ENCODE peak calls at places on chromosome 4, in four cellular contexts. One of them, this sample, is unnamed.

GRCh38 chr4:134337584-134337983 is 136.0 kb upstream of the PABPC4L start:
- DNase-seq in tibial nerve: no peak
- DNase-seq in mesothelial cell of epicardium: no peak
- DNase-seq in right lobe of liver: no peak
- DNase-seq in this sample: no peak

GRCh38 chr4:98658287-98659105 is at the start of gene TSPAN5:
- DNase-seq in mesothelial cell of epicardium: peak
- DNase-seq in right lobe of liver: peak
- DNase-seq in tibial nerve: peak
- DNase-seq in this sample: peak

GRCh38 chr4:121791481-121791880 is 9.6 kb upstream of the EXOSC9 start:
- DNase-seq in mesothelial cell of epicardium: no peak
- DNase-seq in right lobe of liver: no peak
- DNase-seq in tibial nerve: no peak
- DNase-seq in this sample: no peak

GRCh38 chr4:57163530-57164459 is 53.6 kb upstream of the IGFBP7 start:
- DNase-seq in tibial nerve: peak
- DNase-seq in mesothelial cell of epicardium: peak
- DNase-seq in right lobe of liver: peak
- DNase-seq in this sample: peak

GRCh38 chr4:1345905-1346780 is 865 bp upstream of the UVSSA start:
- DNase-seq in mesothelial cell of epicardium: peak
- DNase-seq in tibial nerve: no peak
- DNase-seq in right lobe of liver: peak
- DNase-seq in this sample: no peak

GRCh38 chr4:6217716-6218381 is 17.5 kb upstream of the JAKMIP1 start:
- DNase-seq in mesothelial cell of epicardium: no peak
- DNase-seq in right lobe of liver: no peak
- DNase-seq in tibial nerve: no peak
- DNase-seq in this sample: no peak

GRCh38 chr4:55075376-55075775 is 50.0 kb downstream of the KDR start:
- DNase-seq in tibial nerve: no peak
- DNase-seq in right lobe of liver: no peak
- DNase-seq in mesothelial cell of epicardium: no peak
- DNase-seq in this sample: no peak

GRCh38 chr4:164888096-164888495 is 11.1 kb downstream of the APELA start:
- DNase-seq in tibial nerve: no peak
- DNase-seq in mesothelial cell of epicardium: no peak
- DNase-seq in right lobe of liver: no peak
- DNase-seq in this sample: no peak

GRCh38 chr4:114318309-114318708 is 280.3 kb upstream of the UGT8 start:
- DNase-seq in mesothelial cell of epicardium: no peak
- DNase-seq in tibial nerve: no peak
- DNase-seq in right lobe of liver: no peak
- DNase-seq in this sample: no peak

GRCh38 chr4:173488656-173489055 is 41.4 kb downstream of the HAND2 start:
- DNase-seq in mesothelial cell of epicardium: no peak
- DNase-seq in tibial nerve: no peak
- DNase-seq in right lobe of liver: no peak
- DNase-seq in this sample: no peak

GRCh38 chr4:30714408-30715031 is 5.6 kb upstream of the PCDH7 start:
- DNase-seq in mesothelial cell of epicardium: no peak
- DNase-seq in tibial nerve: no peak
- DNase-seq in right lobe of liver: no peak
- DNase-seq in this sample: no peak

GRCh38 chr4:118989098-118990080 is 100.7 kb downstream of the SYNPO2 start:
- DNase-seq in tibial nerve: no peak
- DNase-seq in mesothelial cell of epicardium: no peak
- DNase-seq in right lobe of liver: no peak
- DNase-seq in this sample: no peak

GRCh38 chr4:61575796-61576195 is 375.7 kb downstream of the ADGRL3 start:
- DNase-seq in tibial nerve: no peak
- DNase-seq in right lobe of liver: no peak
- DNase-seq in mesothelial cell of epicardium: no peak
- DNase-seq in this sample: no peak

GRCh38 chr4:160887668-160888067 is 1276.1 kb downstream of the FSTL5 start:
- DNase-seq in right lobe of liver: no peak
- DNase-seq in mesothelial cell of epicardium: no peak
- DNase-seq in tibial nerve: no peak
- DNase-seq in this sample: no peak

GRCh38 chr4:74365761-74366160 is 816 bp downstream of the EREG start:
- DNase-seq in tibial nerve: no peak
- DNase-seq in right lobe of liver: no peak
- DNase-seq in mesothelial cell of epicardium: peak
- DNase-seq in this sample: no peak

GRCh38 chr4:97576955-97577354 is 566.3 kb downstream of the STPG2 start:
- DNase-seq in right lobe of liver: no peak
- DNase-seq in mesothelial cell of epicardium: no peak
- DNase-seq in tibial nerve: no peak
- DNase-seq in this sample: no peak

GRCh38 chr4:126372634-126373033 is 1057.9 kb downstream of the FAT4 start:
- DNase-seq in tibial nerve: no peak
- DNase-seq in mesothelial cell of epicardium: no peak
- DNase-seq in right lobe of liver: no peak
- DNase-seq in this sample: no peak

GRCh38 chr4:43423276-43423675 is 530.8 kb downstream of the GRXCR1 start:
- DNase-seq in tibial nerve: no peak
- DNase-seq in mesothelial cell of epicardium: no peak
- DNase-seq in right lobe of liver: no peak
- DNase-seq in this sample: no peak

GRCh38 chr4:143482753-143483362 is 30.6 kb upstream of the SMARCA5 start:
- DNase-seq in mesothelial cell of epicardium: no peak
- DNase-seq in tibial nerve: no peak
- DNase-seq in right lobe of liver: no peak
- DNase-seq in this sample: no peak

GRCh38 chr4:168794092-168794707 is 215.9 kb downstream of the CBR4 start:
- DNase-seq in mesothelial cell of epicardium: no peak
- DNase-seq in right lobe of liver: no peak
- DNase-seq in tibial nerve: no peak
- DNase-seq in this sample: no peak

GRCh38 chr4:8501781-8502180 is 61.2 kb downstream of the TRMT44 start:
- DNase-seq in tibial nerve: no peak
- DNase-seq in right lobe of liver: no peak
- DNase-seq in mesothelial cell of epicardium: no peak
- DNase-seq in this sample: no peak

GRCh38 chr4:149409186-149410056 is 406.2 kb downstream of the IQCM start:
- DNase-seq in tibial nerve: no peak
- DNase-seq in right lobe of liver: peak
- DNase-seq in mesothelial cell of epicardium: no peak
- DNase-seq in this sample: peak

GRCh38 chr4:38243385-38244053 is 283.3 kb downstream of the PTTG2 start:
- DNase-seq in right lobe of liver: no peak
- DNase-seq in tibial nerve: no peak
- DNase-seq in mesothelial cell of epicardium: no peak
- DNase-seq in this sample: no peak

GRCh38 chr4:34105311-34105710 is 2139.0 kb downstream of the ARAP2 start:
- DNase-seq in right lobe of liver: no peak
- DNase-seq in mesothelial cell of epicardium: no peak
- DNase-seq in tibial nerve: no peak
- DNase-seq in this sample: no peak

GRCh38 chr4:145003675-145004074 is 94.3 kb downstream of the ANAPC10 start:
- DNase-seq in right lobe of liver: no peak
- DNase-seq in tibial nerve: no peak
- DNase-seq in mesothelial cell of epicardium: no peak
- DNase-seq in this sample: no peak

GRCh38 chr4:38488891-38489861 is 174.8 kb upstream of the KLF3 start:
- DNase-seq in mesothelial cell of epicardium: no peak
- DNase-seq in tibial nerve: no peak
- DNase-seq in right lobe of liver: no peak
- DNase-seq in this sample: no peak

GRCh38 chr4:13919021-13919441 is 291.5 kb upstream of the BOD1L1 start:
- DNase-seq in right lobe of liver: no peak
- DNase-seq in tibial nerve: no peak
- DNase-seq in mesothelial cell of epicardium: no peak
- DNase-seq in this sample: no peak

GRCh38 chr4:15717126-15717525 is 14.3 kb downstream of the BST1 start:
- DNase-seq in tibial nerve: no peak
- DNase-seq in right lobe of liver: no peak
- DNase-seq in mesothelial cell of epicardium: no peak
- DNase-seq in this sample: no peak

GRCh38 chr4:118774989-118775388 is 60.9 kb downstream of the SEC24D start:
- DNase-seq in tibial nerve: no peak
- DNase-seq in mesothelial cell of epicardium: no peak
- DNase-seq in right lobe of liver: no peak
- DNase-seq in this sample: no peak

GRCh38 chr4:95129708-95130343 is 372.1 kb downstream of the BMPR1B start:
- DNase-seq in tibial nerve: peak
- DNase-seq in right lobe of liver: no peak
- DNase-seq in mesothelial cell of epicardium: no peak
- DNase-seq in this sample: no peak

GRCh38 chr4:28788929-28789490 is 1928.4 kb downstream of the STIM2 start:
- DNase-seq in tibial nerve: no peak
- DNase-seq in mesothelial cell of epicardium: no peak
- DNase-seq in right lobe of liver: no peak
- DNase-seq in this sample: no peak

GRCh38 chr4:8516061-8516573 is 64.1 kb upstream of the GPR78 start:
- DNase-seq in right lobe of liver: no peak
- DNase-seq in tibial nerve: no peak
- DNase-seq in mesothelial cell of epicardium: no peak
- DNase-seq in this sample: no peak

GRCh38 chr4:139655116-139655515 is 10.5 kb upstream of the MGST2 start:
- DNase-seq in tibial nerve: no peak
- DNase-seq in mesothelial cell of epicardium: no peak
- DNase-seq in right lobe of liver: no peak
- DNase-seq in this sample: no peak

GRCh38 chr4:6746721-6747689 is 31.0 kb downstream of the BLOC1S4 start:
- DNase-seq in tibial nerve: no peak
- DNase-seq in mesothelial cell of epicardium: no peak
- DNase-seq in right lobe of liver: peak
- DNase-seq in this sample: no peak

GRCh38 chr4:8199594-8200301 is 658 bp downstream of the SH3TC1 start:
- DNase-seq in tibial nerve: no peak
- DNase-seq in mesothelial cell of epicardium: no peak
- DNase-seq in right lobe of liver: peak
- DNase-seq in this sample: no peak

GRCh38 chr4:25771672-25772071 is 91.1 kb downstream of the SEL1L3 start:
- DNase-seq in right lobe of liver: no peak
- DNase-seq in tibial nerve: no peak
- DNase-seq in mesothelial cell of epicardium: no peak
- DNase-seq in this sample: no peak

GRCh38 chr4:25776795-25777194 is 86.0 kb downstream of the SEL1L3 start:
- DNase-seq in mesothelial cell of epicardium: no peak
- DNase-seq in right lobe of liver: no peak
- DNase-seq in tibial nerve: no peak
- DNase-seq in this sample: no peak

GRCh38 chr4:25773358-25773757 is 89.4 kb downstream of the SEL1L3 start:
- DNase-seq in mesothelial cell of epicardium: no peak
- DNase-seq in right lobe of liver: no peak
- DNase-seq in tibial nerve: no peak
- DNase-seq in this sample: no peak

GRCh38 chr4:25779021-25779420 is 83.8 kb downstream of the SEL1L3 start:
- DNase-seq in right lobe of liver: no peak
- DNase-seq in mesothelial cell of epicardium: no peak
- DNase-seq in tibial nerve: no peak
- DNase-seq in this sample: no peak

DNA sequence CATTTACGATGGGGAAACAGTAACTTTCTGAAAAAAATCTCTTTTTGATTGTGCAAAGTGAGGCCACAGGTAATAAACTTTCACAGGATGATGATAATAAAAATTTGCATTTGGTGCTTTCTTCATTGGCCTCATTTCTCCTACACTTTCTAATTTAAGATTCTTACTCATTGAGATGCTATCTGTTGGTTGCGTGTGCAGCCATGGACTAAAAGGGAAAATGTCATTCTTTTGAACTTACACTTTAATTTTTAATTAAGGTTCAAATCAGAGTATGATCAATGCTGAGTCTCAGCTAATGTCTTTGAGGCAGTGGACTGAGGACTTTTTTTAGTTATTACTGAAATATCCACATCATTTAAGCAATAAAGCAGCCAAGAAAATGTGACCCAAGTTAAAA is 87.6 kb downstream of the SEL1L3 start:
- DNase-seq in mesothelial cell of epicardium: no peak
- DNase-seq in tibial nerve: no peak
- DNase-seq in right lobe of liver: no peak
- DNase-seq in this sample: no peak
- TF ChIP-seq CTCF in mesothelial cell of epicardium: no peak
- TF ChIP-seq CTCF in tibial nerve: no peak
- TF ChIP-seq CTCF in right lobe of liver: no peak
- TF ChIP-seq CTCF in this sample: no peak

GRCh38 chr4:128810331-128810870 is 901 bp downstream of the JADE1 start:
- DNase-seq in right lobe of liver: peak
- DNase-seq in mesothelial cell of epicardium: no peak
- DNase-seq in tibial nerve: no peak
- DNase-seq in this sample: no peak

GRCh38 chr4:128812360-128812958 is 3.0 kb downstream of the JADE1 start:
- DNase-seq in mesothelial cell of epicardium: peak
- DNase-seq in tibial nerve: peak
- DNase-seq in right lobe of liver: peak
- DNase-seq in this sample: peak

GRCh38 chr4:128811571-128812359 is 2.3 kb downstream of the JADE1 start:
- DNase-seq in mesothelial cell of epicardium: peak
- DNase-seq in tibial nerve: peak
- DNase-seq in right lobe of liver: peak
- DNase-seq in this sample: peak

GRCh38 chr4:128809477-128810330 is at the start of gene JADE1:
- DNase-seq in tibial nerve: peak
- DNase-seq in mesothelial cell of epicardium: peak
- DNase-seq in right lobe of liver: peak
- DNase-seq in this sample: peak

DNA sequence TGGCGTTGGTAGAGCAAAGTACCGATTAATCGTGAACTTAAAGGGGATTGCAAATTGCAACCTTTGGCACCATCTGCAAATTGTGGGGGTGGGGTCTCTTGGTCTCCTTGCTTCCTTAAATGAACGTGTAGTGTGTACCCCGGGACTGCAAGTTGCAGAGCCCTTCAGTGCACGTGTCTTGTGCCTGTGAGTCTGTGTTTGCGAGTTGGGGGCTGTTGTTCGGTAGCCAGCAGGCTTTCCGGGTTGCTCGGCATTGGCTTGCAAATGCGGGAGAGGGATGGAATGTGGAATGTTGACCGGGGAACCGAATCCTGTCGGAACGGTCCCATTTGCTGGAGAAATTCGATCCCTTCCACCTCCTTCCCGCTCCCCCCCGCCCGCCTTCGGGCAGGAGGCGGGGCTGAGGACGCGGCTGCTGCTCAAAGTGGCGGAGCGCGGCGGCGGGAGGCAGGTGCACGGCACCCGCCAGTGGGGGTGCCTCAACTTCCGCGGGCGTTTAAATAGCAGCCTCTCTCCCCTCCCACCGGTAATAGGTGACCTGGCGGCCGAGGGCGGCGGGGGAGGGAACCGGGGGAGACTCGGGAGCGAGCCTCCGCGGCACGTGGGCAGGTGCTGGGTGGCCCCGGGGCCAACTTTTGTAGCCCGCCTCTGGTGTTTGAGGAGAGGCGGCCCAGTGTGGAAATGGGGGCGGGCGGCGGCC is 1.5 kb downstream of the JADE1 start:
- DNase-seq in tibial nerve: peak
- DNase-seq in mesothelial cell of epicardium: peak
- DNase-seq in right lobe of liver: peak
- DNase-seq in this sample: peak
- TF ChIP-seq CTCF in tibial nerve: no peak
- TF ChIP-seq CTCF in mesothelial cell of epicardium: no peak
- TF ChIP-seq CTCF in right lobe of liver: no peak
- TF ChIP-seq CTCF in this sample: no peak

GRCh38 chr4:152385551-152385950 is 150.3 kb downstream of the FBXW7 start:
- DNase-seq in tibial nerve: no peak
- DNase-seq in mesothelial cell of epicardium: no peak
- DNase-seq in right lobe of liver: no peak
- DNase-seq in this sample: no peak
- TF ChIP-seq CTCF in tibial nerve: peak
- TF ChIP-seq CTCF in mesothelial cell of epicardium: peak
- TF ChIP-seq CTCF in right lobe of liver: peak
- TF ChIP-seq CTCF in this sample: no peak

GRCh38 chr4:112418092-112418491 is 97.9 kb downstream of the NEUROG2 start:
- DNase-seq in right lobe of liver: no peak
- DNase-seq in mesothelial cell of epicardium: no peak
- DNase-seq in tibial nerve: no peak
- DNase-seq in this sample: no peak
- TF ChIP-seq CTCF in right lobe of liver: no peak
- TF ChIP-seq CTCF in mesothelial cell of epicardium: no peak
- TF ChIP-seq CTCF in tibial nerve: no peak
- TF ChIP-seq CTCF in this sample: no peak

This sample was measured in omental fat pad.